ENCODE peak calls at places on chromosomes 3 and 15, in nine cellular contexts. O is cardiac fibroblast, C is BJ, P is bronchial epithelial cell, R is stomach, N is AG04450, D is ovary, V is SK-N-SH, T is lung. I is an unnamed sample.

GRCh38 chr15:94844533-94845390 is 613.4 kb downstream of the MCTP2 start:
- DNase-seq in O (peak), C (no peak), P (peak), R (peak), N (no peak), D (peak), V (peak), T (peak), I (peak)

GRCh38 chr3:30577788-30578187 is 28.6 kb upstream of the TGFBR2 start:
- DNase-seq in O (no peak), C (no peak), P (no peak), R (no peak), N (no peak), D (no peak), V (no peak), T (no peak), I (no peak)

GRCh38 chr15:67061811-67062348 is 3.5 kb upstream of the SMAD3 start:
- DNase-seq in O (no peak), C (no peak), P (no peak), R (no peak), N (no peak), D (no peak), V (no peak), T (no peak), I (no peak)

GRCh38 chr3:52532517-52532837 is 1.2 kb downstream of the NT5DC2 start:
- DNase-seq in O (peak), C (no peak), P (peak), R (peak), N (no peak), D (peak), V (peak), T (no peak), I (no peak)

GRCh38 chr3:55813268-55814097 is 326.4 kb upstream of the WNT5A start:
- DNase-seq in O (no peak), C (peak), P (peak), R (no peak), N (no peak), D (no peak), V (no peak), T (no peak), I (no peak)

GRCh38 chr3:176584413-176585176 is 612.7 kb downstream of the TBL1XR1 start:
- DNase-seq in O (peak), C (peak), P (peak), R (no peak), N (no peak), D (no peak), V (no peak), T (no peak), I (no peak)

GRCh38 chr3:120780977-120781376 is 38.4 kb downstream of the GTF2E1 start:
- DNase-seq in O (peak), C (peak), P (peak), R (peak), N (peak), D (no peak), V (no peak), T (no peak), I (no peak)

GRCh38 chr15:65833501-65834220 is 35.6 kb upstream of the RAB11A start:
- DNase-seq in O (no peak), C (no peak), P (no peak), R (peak), N (no peak), D (no peak), V (peak), T (no peak), I (no peak)

GRCh38 chr15:55791576-55792400 is 48.8 kb upstream of the PRTG start:
- DNase-seq in O (peak), C (no peak), P (peak), R (no peak), N (no peak), D (no peak), V (no peak), T (peak), I (no peak)

GRCh38 chr3:98521897-98522537 is 685 bp downstream of the CLDND1 start:
- DNase-seq in O (peak), C (no peak), P (peak), R (peak), N (peak), D (peak), V (peak), T (peak), I (peak)

GRCh38 chr15:29656636-29657475 is 165.4 kb downstream of the TJP1 start:
- DNase-seq in O (peak), C (no peak), P (no peak), R (no peak), N (no peak), D (no peak), V (no peak), T (no peak), I (peak)

GRCh38 chr3:135103913-135104312 is 308.9 kb downstream of the EPHB1 start:
- DNase-seq in O (no peak), C (no peak), P (no peak), R (no peak), N (no peak), D (no peak), V (peak), T (no peak), I (no peak)

GRCh38 chr3:50154840-50155490 is at the start of gene SEMA3F:
- DNase-seq in O (peak), C (no peak), P (no peak), R (peak), N (no peak), D (peak), V (peak), T (peak), I (peak)

GRCh38 chr3:87435926-87436630 is 159.7 kb upstream of the POU1F1 start:
- DNase-seq in O (no peak), C (no peak), P (no peak), R (no peak), N (no peak), D (no peak), V (no peak), T (no peak), I (no peak)

GRCh38 chr3:143627336-143627735 is 220.9 kb downstream of the SLC9A9 start:
- DNase-seq in O (peak), C (no peak), P (no peak), R (no peak), N (no peak), D (no peak), V (no peak), T (no peak), I (no peak)

GRCh38 chr3:177929310-177929709 is 606.9 kb upstream of the KCNMB2 start:
- DNase-seq in O (no peak), C (no peak), P (peak), R (no peak), N (no peak), D (no peak), V (no peak), T (no peak), I (no peak)

GRCh38 chr3:171531716-171532115 is 71.5 kb upstream of the TNIK start:
- DNase-seq in O (no peak), C (no peak), P (no peak), R (no peak), N (no peak), D (no peak), V (no peak), T (no peak), I (no peak)

GRCh38 chr3:66475386-66476020 is 25.3 kb downstream of the LRIG1 start:
- DNase-seq in O (no peak), C (no peak), P (no peak), R (no peak), N (no peak), D (no peak), V (no peak), T (no peak), I (peak)

GRCh38 chr3:162441716-162442115 is 945.1 kb downstream of the OTOL1 start:
- DNase-seq in O (peak), C (no peak), P (no peak), R (no peak), N (no peak), D (no peak), V (no peak), T (no peak), I (no peak)

GRCh38 chr3:109702252-109702651 is 364.9 kb upstream of the DPPA4 start:
- DNase-seq in O (peak), C (no peak), P (peak), R (no peak), N (no peak), D (no peak), V (no peak), T (no peak), I (no peak)

GRCh38 chr15:61794881-61795280 is 265.4 kb downstream of the VPS13C start:
- DNase-seq in O (no peak), C (no peak), P (no peak), R (no peak), N (no peak), D (no peak), V (no peak), T (no peak), I (no peak)

GRCh38 chr3:99760602-99761001 is 57.1 kb upstream of the CMSS1 start:
- DNase-seq in O (peak), C (no peak), P (no peak), R (no peak), N (no peak), D (no peak), V (no peak), T (no peak), I (no peak)

GRCh38 chr3:97938444-97938843 is 33.8 kb downstream of the RIOX2 start:
- DNase-seq in O (peak), C (no peak), P (no peak), R (no peak), N (no peak), D (no peak), V (no peak), T (no peak), I (no peak)

GRCh38 chr3:156148946-156149348 is 28.6 kb downstream of the KCNAB1 start:
- DNase-seq in O (peak), C (no peak), P (no peak), R (no peak), N (no peak), D (peak), V (no peak), T (no peak), I (no peak)

GRCh38 chr3:54853573-54854404 is 74.1 kb downstream of the LRTM1 start:
- DNase-seq in O (peak), C (no peak), P (peak), R (peak), N (peak), D (peak), V (peak), T (peak), I (no peak)

GRCh38 chr3:66393486-66394260 is 107.1 kb downstream of the LRIG1 start:
- DNase-seq in O (peak), C (no peak), P (no peak), R (no peak), N (no peak), D (no peak), V (no peak), T (no peak), I (no peak)

GRCh38 chr3:41961061-41961749 is 698 bp downstream of the ULK4 start:
- DNase-seq in O (peak), C (no peak), P (peak), R (peak), N (peak), D (peak), V (peak), T (peak), I (no peak)

GRCh38 chr15:96565266-96565665 is 234.8 kb downstream of the NR2F2 start:
- DNase-seq in O (no peak), C (no peak), P (peak), R (no peak), N (no peak), D (no peak), V (no peak), T (no peak), I (no peak)

GRCh38 chr3:169173231-169173630 is 490.3 kb downstream of the MECOM start:
- DNase-seq in O (peak), C (no peak), P (peak), R (no peak), N (no peak), D (no peak), V (no peak), T (no peak), I (peak)

GRCh38 chr3:115688408-115688807 is 65.1 kb downstream of the GAP43 start:
- DNase-seq in O (no peak), C (no peak), P (no peak), R (no peak), N (no peak), D (no peak), V (no peak), T (no peak), I (no peak)

GRCh38 chr3:136751259-136752045 is 726 bp downstream of the STAG1 start:
- DNase-seq in O (peak), C (no peak), P (peak), R (peak), N (peak), D (peak), V (peak), T (peak), I (no peak)

GRCh38 chr3:70943886-70944285 is 631.4 kb upstream of the MDFIC2 start:
- DNase-seq in O (no peak), C (no peak), P (no peak), R (no peak), N (no peak), D (no peak), V (no peak), T (no peak), I (no peak)

GRCh38 chr3:135871311-135871710 is 94.2 kb upstream of the PPP2R3A start:
- DNase-seq in O (no peak), C (no peak), P (no peak), R (no peak), N (no peak), D (no peak), V (no peak), T (no peak), I (no peak)

GRCh38 chr3:141386080-141386594 is 17.8 kb downstream of the ZBTB38 start:
- DNase-seq in O (no peak), C (no peak), P (no peak), R (no peak), N (no peak), D (no peak), V (no peak), T (no peak), I (no peak)
- H3K4me3 ChIP-seq in O (peak), C (peak), P (peak), R (peak), N (peak), D (no peak), V (peak), T (no peak), I (no peak)

GRCh38 chr3:16765661-16766060 is 119.1 kb upstream of the PLCL2 start:
- DNase-seq in O (no peak), C (no peak), P (no peak), R (no peak), N (no peak), D (no peak), V (no peak), T (no peak), I (no peak)
- TF ChIP-seq CTCF in O (no peak), C (no peak), P (no peak), R (no peak), N (no peak), D (no peak), V (no peak), T (no peak), I (no peak)

DNA sequence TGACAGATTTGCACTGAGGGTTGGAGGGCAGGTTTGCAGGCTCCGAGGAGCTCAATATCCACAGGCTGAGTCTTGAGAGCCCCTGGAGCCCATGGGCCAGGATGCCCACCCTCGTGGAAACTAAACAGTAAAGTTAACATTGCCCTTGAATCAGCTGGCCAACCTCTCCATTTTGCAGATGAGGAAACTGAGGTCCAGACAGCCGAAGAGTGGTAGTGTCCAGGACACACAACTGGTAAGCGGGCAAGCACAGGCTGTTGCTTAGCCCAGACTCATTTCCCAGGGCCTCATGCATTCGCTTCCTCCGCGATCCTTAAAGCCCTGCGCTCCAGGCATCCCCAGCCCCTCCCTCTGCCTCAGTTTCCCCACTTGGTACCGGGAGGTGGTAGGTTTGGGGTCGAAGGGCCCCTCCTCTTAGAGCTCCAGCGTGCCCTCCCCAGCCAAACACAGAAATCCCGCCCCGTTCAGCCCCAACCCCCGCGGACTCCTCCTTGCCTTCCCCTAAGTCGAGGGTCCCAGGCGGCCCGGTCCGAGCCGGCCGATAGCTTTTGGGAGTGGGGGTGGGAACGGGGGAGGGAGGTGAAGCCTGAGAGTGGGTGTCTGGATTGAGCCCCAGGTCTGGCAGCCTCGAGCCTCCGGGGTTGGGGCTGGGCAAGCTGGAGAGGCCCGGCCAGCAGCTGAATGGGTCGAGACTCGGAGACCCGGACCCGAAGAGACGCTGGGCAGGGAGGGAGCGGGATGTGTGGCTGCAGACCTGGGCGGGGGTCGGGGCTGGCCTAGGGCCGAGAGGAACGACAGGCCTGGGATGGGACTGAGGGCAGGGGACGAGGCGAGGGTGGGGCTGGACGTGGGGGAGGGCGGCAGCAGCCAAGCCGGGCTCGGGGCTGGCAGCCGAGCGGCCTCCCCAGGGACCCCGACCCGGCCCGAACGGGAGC is 3.6 kb downstream of the PTH1R start:
- DNase-seq in O (no peak), C (no peak), P (no peak), R (no peak), N (no peak), D (no peak), V (peak), T (no peak), I (no peak)
- H3K4me3 ChIP-seq in O (peak), C (peak), P (no peak), R (peak), N (peak), D (peak), V (peak), T (no peak), I (no peak)

DNA sequence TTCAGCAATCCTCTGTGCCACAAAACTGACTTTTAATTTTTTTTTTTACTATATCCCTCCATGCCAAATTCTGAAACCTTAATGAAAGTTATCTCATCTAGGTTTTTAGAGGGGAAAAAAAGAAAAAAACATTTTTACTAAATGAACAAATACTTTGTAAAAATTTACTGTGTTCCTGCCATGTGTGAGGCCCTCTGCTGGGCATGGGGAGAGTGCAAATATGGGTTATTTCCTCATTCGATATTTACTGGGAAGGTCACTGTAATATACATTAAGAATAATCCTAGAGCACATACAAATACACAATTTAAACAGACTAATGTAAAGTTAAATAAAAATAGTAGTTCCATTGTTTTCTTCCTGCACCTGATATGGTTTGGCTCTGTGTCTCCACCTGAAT is 215.0 kb downstream of the GRM7 start:
- DNase-seq in O (no peak), C (no peak), P (no peak), R (no peak), N (no peak), D (no peak), V (no peak), T (no peak), I (no peak)
- TF ChIP-seq CTCF in O (no peak), C (no peak), P (no peak), R (no peak), N (no peak), D (no peak), V (peak), T (no peak), I (peak)

DNA sequence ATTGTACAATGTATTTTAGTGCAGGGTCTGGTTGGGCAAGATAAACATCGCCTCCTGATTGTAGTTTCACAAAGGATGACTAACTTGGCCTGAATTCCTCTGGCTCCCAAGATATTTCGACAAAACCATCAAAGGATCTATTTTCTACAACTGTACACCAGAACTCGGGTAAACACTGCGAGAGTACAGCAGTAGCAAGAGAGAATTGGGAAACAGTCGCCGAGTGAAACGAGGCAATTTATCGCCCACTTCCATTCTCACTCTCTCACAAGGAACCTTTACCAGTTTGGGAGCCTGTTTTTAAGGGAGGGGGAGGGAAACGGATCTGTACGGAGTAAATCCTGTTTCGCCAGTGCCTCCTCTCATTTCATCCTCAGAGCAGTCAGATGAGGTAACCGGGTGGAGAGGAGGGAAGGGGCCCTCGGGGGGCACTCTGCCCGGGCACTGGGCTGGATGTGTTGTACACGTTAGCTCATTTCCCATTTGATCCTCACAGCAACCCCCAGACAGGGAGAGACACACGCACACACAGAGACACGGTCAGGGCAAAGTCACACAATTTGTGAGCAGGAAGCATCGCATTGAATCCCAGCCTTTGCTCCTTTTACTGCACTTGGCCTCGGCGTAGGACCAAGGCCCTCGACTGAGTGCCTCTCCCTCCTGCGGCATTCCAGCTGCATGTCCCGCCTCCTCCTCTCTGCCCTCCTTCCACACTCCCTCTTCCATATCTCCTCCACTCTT is 120.1 kb downstream of the LIPC start:
- DNase-seq in O (peak), C (peak), P (peak), R (peak), N (peak), D (no peak), V (no peak), T (no peak), I (no peak)
- H3K4me3 ChIP-seq in O (peak), C (no peak), P (no peak), R (peak), N (peak), D (peak), V (no peak), T (no peak), I (no peak)

DNA sequence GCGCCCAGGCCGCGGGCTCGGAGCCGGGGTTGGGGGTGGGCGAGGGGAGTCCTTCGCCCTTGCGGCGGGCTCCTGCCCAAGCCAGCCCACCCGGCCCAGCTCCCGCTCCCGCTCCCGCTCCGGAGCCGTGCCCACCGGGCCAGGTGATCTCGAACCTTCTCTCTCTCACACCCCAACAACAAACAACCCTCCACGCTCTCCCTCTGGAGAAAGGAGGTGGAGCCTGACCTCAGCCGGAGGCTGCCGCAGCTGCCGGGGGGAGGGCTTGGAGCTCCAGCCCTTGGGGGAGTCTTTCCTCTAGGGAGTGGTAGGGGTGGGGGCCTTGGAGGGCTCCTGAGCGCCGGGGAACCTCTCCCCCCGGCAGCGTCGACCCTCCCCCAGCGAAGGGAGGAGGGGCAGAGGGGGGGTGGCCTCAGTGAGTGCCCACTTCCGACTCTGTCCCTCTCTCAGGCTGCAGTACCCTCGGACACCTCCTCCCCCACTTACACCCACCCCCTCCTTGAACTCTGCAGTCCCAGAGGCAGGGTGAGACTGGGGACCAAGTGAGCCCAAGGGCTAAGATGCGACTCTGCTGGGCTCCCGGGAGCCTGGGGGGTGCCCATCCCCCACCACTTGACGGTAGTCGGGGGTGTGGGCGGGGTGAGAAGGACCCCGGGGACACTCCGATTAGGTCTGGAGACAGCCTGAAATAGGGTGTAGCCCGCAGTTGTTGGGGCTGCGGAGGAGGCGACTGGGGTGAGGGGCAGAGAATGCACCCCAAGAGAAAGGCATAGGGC is 4.4 kb upstream of the BAHD1 start:
- DNase-seq in O (no peak), C (no peak), P (no peak), R (no peak), N (no peak), D (peak), V (peak), T (no peak), I (no peak)
- TF ChIP-seq CTCF in O (no peak), C (no peak), P (no peak), R (no peak), N (no peak), D (no peak), V (no peak), T (no peak), I (no peak)

I was measured in LNCaP clone FGC.